ENCODE peak calls at places on chromosomes 11 and 22, in four cellular contexts. One of them, this sample, is unnamed.

GRCh38 chr22:29892757-29893156 is 9.8 kb downstream of the MTMR3 start:
- DNase-seq in fibroblast of villous mesenchyme: no peak
- DNase-seq in psoas muscle: no peak
- DNase-seq in heart right ventricle: no peak
- DNase-seq in this sample: no peak

GRCh38 chr11:115623021-115623451 is 118.8 kb upstream of the CADM1 start:
- DNase-seq in fibroblast of villous mesenchyme: peak
- DNase-seq in psoas muscle: peak
- DNase-seq in heart right ventricle: peak
- DNase-seq in this sample: peak

GRCh38 chr11:33525789-33526188 is 174.8 kb downstream of the C11orf91 start:
- DNase-seq in fibroblast of villous mesenchyme: no peak
- DNase-seq in psoas muscle: no peak
- DNase-seq in heart right ventricle: no peak
- DNase-seq in this sample: no peak

GRCh38 chr11:95296165-95296564 is 65.2 kb upstream of the SESN3 start:
- DNase-seq in fibroblast of villous mesenchyme: no peak
- DNase-seq in psoas muscle: no peak
- DNase-seq in heart right ventricle: no peak
- DNase-seq in this sample: no peak

GRCh38 chr11:120208777-120209176 is 2.1 kb upstream of the OAF start:
- DNase-seq in fibroblast of villous mesenchyme: peak
- DNase-seq in psoas muscle: peak
- DNase-seq in heart right ventricle: no peak
- DNase-seq in this sample: peak

GRCh38 chr11:121487191-121487590 is 34.4 kb upstream of the SORL1-AS1 start:
- DNase-seq in fibroblast of villous mesenchyme: no peak
- DNase-seq in psoas muscle: no peak
- DNase-seq in heart right ventricle: no peak
- DNase-seq in this sample: no peak

GRCh38 chr22:19819911-19820879 is 34.5 kb downstream of the GNB1L start:
- DNase-seq in fibroblast of villous mesenchyme: no peak
- DNase-seq in psoas muscle: no peak
- DNase-seq in heart right ventricle: no peak
- DNase-seq in this sample: no peak

GRCh38 chr11:65806972-65807371 is 20.1 kb downstream of the OVOL1 start:
- DNase-seq in fibroblast of villous mesenchyme: no peak
- DNase-seq in psoas muscle: no peak
- DNase-seq in heart right ventricle: no peak
- DNase-seq in this sample: no peak

GRCh38 chr11:84498016-84498415 is 1129.1 kb downstream of the DLG2 start:
- DNase-seq in fibroblast of villous mesenchyme: no peak
- DNase-seq in psoas muscle: no peak
- DNase-seq in heart right ventricle: no peak
- DNase-seq in this sample: no peak

GRCh38 chr22:37803195-37803635 is 4.5 kb upstream of the GCAT start:
- DNase-seq in fibroblast of villous mesenchyme: no peak
- DNase-seq in psoas muscle: no peak
- DNase-seq in heart right ventricle: no peak
- DNase-seq in this sample: no peak

GRCh38 chr22:38144025-38144405 is 33.5 kb upstream of the BAIAP2L2 start:
- DNase-seq in fibroblast of villous mesenchyme: no peak
- DNase-seq in psoas muscle: no peak
- DNase-seq in heart right ventricle: no peak
- DNase-seq in this sample: no peak

GRCh38 chr11:121465709-121466062 is 12.9 kb upstream of the SORL1-AS1 start:
- DNase-seq in fibroblast of villous mesenchyme: no peak
- DNase-seq in psoas muscle: no peak
- DNase-seq in heart right ventricle: no peak
- DNase-seq in this sample: no peak

GRCh38 chr11:126431401-126432064 is 76.0 kb downstream of the ST3GAL4 start:
- DNase-seq in fibroblast of villous mesenchyme: peak
- DNase-seq in psoas muscle: peak
- DNase-seq in heart right ventricle: peak
- DNase-seq in this sample: peak

GRCh38 chr11:10566257-10566956 is 2.1 kb downstream of the LYVE1 start:
- DNase-seq in fibroblast of villous mesenchyme: no peak
- DNase-seq in psoas muscle: no peak
- DNase-seq in heart right ventricle: no peak
- DNase-seq in this sample: no peak

GRCh38 chr11:126793596-126793995 is 207.0 kb downstream of the KIRREL3 start:
- DNase-seq in fibroblast of villous mesenchyme: no peak
- DNase-seq in psoas muscle: no peak
- DNase-seq in heart right ventricle: no peak
- DNase-seq in this sample: no peak

DNA sequence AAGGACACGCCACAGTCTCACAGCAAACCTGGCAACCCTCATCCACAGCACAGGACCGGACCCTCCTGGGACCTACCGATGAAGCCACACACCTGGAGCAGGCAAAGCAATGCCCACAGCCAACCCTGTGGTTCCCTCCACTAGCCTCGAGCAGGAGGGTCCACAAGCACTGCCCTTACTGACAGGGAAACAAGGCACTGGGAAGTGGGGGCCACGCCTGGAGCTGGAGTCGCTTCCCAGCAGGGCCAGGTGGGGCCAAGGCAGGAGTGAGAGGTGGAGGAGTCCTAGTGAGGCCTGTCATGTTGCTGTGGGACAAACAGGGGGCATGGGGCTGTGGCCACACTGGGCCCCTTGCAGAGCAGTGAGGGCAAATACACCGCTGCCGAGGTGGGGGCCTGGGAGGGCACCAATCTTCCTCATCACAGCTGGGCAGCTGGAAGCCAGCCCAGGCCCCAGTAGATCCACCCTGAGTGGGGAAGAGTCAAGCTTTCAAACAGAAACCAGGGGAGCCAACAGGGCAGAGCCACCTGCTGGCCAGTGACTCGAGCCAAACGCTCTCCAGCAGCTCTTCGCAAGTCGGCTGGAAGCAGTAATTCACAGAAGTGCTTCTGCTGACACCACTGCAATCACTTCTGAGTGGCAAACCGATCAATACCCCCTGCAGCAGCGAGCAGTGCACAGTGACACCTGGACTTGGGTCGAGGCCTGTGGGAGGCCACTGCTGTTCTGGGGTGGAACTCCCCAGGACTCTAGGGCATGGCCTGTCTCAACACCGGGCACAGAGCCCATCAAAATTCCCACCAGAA is 13.7 kb downstream of the SULT4A1 start:
- DNase-seq in fibroblast of villous mesenchyme: peak
- DNase-seq in psoas muscle: peak
- DNase-seq in heart right ventricle: no peak
- DNase-seq in this sample: peak
- TF ChIP-seq CTCF in fibroblast of villous mesenchyme: peak
- TF ChIP-seq CTCF in psoas muscle: peak
- TF ChIP-seq CTCF in heart right ventricle: peak
- TF ChIP-seq CTCF in this sample: peak

DNA sequence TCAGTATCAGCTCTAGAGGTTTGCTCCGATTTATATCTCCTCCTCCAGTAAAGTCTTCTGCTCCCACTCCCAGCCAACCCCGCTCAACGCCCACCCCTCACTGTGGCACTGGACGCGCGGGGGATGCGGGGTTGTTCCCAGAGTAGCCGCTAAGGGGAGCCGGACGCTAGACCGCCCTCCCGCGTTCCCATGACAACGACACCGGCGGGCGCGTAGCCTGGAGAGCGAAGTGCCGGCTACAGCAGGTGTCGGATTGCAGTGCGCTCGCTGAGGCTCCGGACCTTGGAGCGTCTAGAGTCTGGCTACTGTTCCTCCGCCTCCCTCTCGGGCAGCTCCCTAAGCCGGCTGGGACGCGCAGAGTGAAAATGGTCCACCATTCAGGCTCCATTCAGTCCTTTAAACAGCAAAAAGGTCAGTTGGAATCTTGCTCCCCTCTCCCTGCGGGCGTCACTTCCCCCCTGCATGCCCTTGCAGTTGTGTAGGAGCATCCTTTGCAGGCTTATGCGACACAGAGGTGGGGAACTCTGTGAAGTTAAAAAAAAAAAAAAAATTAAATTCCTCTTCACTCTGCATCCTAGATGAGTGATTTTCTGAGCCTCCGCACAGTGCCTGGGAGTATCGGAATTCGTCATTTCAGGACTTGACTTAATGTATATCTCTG is at the start of gene ANO3:
- DNase-seq in fibroblast of villous mesenchyme: peak
- DNase-seq in psoas muscle: peak
- DNase-seq in heart right ventricle: peak
- DNase-seq in this sample: peak
- TF ChIP-seq CTCF in fibroblast of villous mesenchyme: peak
- TF ChIP-seq CTCF in psoas muscle: peak
- TF ChIP-seq CTCF in heart right ventricle: peak
- TF ChIP-seq CTCF in this sample: peak

DNA sequence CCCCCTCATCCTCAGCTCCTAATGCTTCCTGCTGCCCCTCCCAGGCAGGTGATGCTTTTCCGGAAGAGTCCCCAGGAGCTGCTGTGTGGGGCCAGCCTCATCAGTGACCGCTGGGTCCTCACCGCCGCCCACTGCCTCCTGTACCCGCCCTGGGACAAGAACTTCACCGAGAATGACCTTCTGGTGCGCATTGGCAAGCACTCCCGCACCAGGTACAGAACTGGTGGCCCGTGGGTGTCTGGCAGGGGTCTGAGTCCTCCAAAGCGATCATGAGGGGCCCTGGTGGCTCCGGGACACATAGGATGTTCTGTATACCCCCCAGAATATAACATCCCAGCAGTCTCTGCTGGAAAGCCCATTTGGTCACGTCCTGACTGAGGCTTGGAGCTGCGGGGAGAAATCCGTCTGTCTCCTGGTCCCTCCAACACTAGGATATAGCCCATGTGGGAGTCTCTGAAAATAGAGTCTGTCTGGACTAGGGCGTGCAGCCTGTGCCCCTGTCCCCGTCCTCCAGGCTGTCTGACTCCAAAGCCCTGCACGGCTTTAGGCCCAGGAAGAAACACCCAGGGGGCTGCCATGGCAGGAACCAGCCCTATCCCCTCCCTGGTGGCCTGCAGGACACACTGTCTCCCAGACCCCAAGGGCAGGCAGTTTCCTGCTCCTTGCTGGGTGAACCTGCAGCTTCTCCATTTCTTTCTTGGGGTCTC is 9.1 kb downstream of the F2 start:
- DNase-seq in fibroblast of villous mesenchyme: no peak
- DNase-seq in psoas muscle: no peak
- DNase-seq in heart right ventricle: no peak
- DNase-seq in this sample: no peak
- TF ChIP-seq CTCF in fibroblast of villous mesenchyme: no peak
- TF ChIP-seq CTCF in psoas muscle: no peak
- TF ChIP-seq CTCF in heart right ventricle: no peak
- TF ChIP-seq CTCF in this sample: no peak

DNA sequence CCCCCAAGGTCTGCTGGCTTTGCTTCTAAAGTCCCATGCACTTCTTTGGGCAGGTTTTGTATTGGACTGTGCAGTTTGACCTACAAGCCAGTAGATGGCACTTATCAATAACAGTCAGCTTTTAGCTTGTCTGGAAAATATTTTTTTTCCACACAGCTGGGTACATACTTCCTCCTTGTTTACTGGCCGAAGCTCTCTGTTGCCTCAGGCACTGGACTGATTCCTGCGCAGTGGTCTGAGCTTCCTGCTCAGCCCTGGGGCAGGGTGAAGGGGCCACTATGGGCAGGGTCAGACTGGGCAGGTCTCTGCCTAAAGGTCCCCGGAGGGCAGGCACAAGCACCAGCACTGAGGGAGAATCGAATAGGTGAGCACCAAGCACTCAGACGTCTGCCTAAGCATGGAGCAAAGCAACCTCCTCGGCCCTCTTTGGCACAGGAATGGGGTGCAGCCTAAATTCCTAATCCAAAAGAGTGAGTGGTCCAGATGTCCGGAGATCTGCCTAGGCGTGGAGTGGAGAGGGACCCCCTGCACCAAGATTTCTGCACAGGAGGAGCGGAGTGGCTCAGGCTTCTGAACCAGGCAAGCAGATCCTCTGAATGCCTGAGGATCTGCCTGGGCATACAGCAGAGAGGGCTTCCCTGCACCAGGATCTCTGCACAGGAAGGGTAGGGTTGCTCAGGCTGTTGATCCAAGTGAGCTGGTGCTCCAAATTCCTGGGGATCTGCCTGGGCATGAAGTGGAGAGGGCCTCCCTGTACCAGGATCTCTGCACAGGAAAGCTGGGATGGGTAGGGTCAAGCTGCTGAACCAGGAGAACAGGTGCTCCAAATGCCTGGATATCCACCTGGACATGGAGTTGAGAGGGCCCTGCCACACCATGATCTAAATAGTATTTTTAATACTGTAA is 105.9 kb upstream of the C11orf58 start:
- DNase-seq in fibroblast of villous mesenchyme: peak
- DNase-seq in psoas muscle: no peak
- DNase-seq in heart right ventricle: no peak
- DNase-seq in this sample: no peak
- TF ChIP-seq CTCF in fibroblast of villous mesenchyme: peak
- TF ChIP-seq CTCF in psoas muscle: no peak
- TF ChIP-seq CTCF in heart right ventricle: peak
- TF ChIP-seq CTCF in this sample: peak

This sample was measured in foreskin fibroblast.